ENCODE peak calls at places on chromosomes 12 and 14, in seven cellular contexts. X is left ventricle myocardium inferior; M is MM.1S; P is GM23338; K is cardiac muscle cell; L is CD4-positive, CD25-positive, alpha-beta regulatory T cell; G is pancreas. D is an unnamed sample.

GRCh38 chr12:92814584-92814983 is 111.8 kb downstream of the PLEKHG7 start:
- DNase-seq in X (no peak), M (no peak), P (no peak), K (no peak), L (no peak), G (no peak), D (no peak)

GRCh38 chr12:53082637-53083036 is 3.4 kb upstream of the SPRYD3 start:
- DNase-seq in X (no peak), M (no peak), P (no peak), K (no peak), L (no peak), G (no peak), D (no peak)

GRCh38 chr12:78018146-78018910 is 187.6 kb downstream of the NAV3 start:
- DNase-seq in X (no peak), M (no peak), P (no peak), K (peak; percentile 4), L (no peak), G (no peak), D (no peak)

GRCh38 chr14:100649173-100649519 is 61.9 kb upstream of the BEGAIN start:
- DNase-seq in X (no peak), M (no peak), P (no peak), K (no peak), L (no peak), G (peak; percentile 28), D (no peak)

GRCh38 chr14:32458720-32459119 is 129.6 kb downstream of the AKAP6 start:
- DNase-seq in X (no peak), M (no peak), P (no peak), K (no peak), L (no peak), G (no peak), D (no peak)

GRCh38 chr12:109958374-109958773 is 37.8 kb downstream of the GIT2 start:
- DNase-seq in X (no peak), M (no peak), P (no peak), K (no peak), L (no peak), G (no peak), D (no peak)

GRCh38 chr12:20142956-20143355 is 225.4 kb upstream of the PDE3A start:
- DNase-seq in X (no peak), M (peak; percentile 16), P (peak; percentile 69), K (no peak), L (no peak), G (no peak), D (no peak)

GRCh38 chr14:56216631-56217379 is 98.6 kb downstream of the PELI2 start:
- DNase-seq in X (peak; percentile 54), M (no peak), P (no peak), K (peak; percentile 62), L (no peak), G (no peak), D (no peak)

GRCh38 chr12:65470261-65470660 is 191.8 kb downstream of the MSRB3 start:
- DNase-seq in X (no peak), M (no peak), P (no peak), K (no peak), L (no peak), G (no peak), D (no peak)
- H3K4me1 ChIP-seq in X (no peaks in the 10 kb centered on the region), M (no peaks in the 10 kb centered on the region), P (no peaks in the 10 kb centered on the region), K (no peaks in the 10 kb centered on the region), L (no peaks in the 10 kb centered on the region), G (no peaks in the 10 kb centered on the region), D (no peaks in the 10 kb centered on the region)

GRCh38 chr12:32265461-32265860 is 133.9 kb upstream of the FGD4 start:
- DNase-seq in X (no peak), M (no peak), P (no peak), K (no peak), L (no peak), G (no peak), D (no peak)

GRCh38 chr12:32261638-32262037 is 137.7 kb upstream of the FGD4 start:
- DNase-seq in X (no peak), M (no peak), P (peak; percentile 62), K (no peak), L (peak; percentile 53), G (no peak), D (no peak)

GRCh38 chr12:32266756-32267155 is 132.6 kb upstream of the FGD4 start:
- DNase-seq in X (no peak), M (no peak), P (no peak), K (no peak), L (no peak), G (no peak), D (no peak)

GRCh38 chr12:32264995-32265394 is 134.4 kb upstream of the FGD4 start:
- DNase-seq in X (no peak), M (peak; percentile 77), P (no peak), K (no peak), L (no peak), G (no peak), D (no peak)

DNA sequence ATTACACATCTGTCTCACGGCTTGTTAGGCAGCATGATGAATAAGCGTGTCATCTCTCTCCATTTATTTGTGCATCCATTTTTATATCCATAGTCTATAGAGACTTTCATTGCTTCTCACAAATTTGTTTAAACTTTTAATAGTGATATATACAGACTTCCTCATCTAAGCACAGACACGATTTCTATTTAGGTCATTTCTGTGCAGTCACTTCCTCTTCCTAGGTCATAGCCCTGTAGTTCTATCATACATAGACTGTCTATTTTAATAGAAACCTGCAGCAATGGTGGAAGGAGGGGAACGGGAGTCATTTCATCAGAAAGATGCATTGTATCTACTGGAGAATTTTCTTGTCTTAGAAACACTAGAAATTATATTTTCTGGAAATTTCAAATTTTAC is 133.4 kb upstream of the FGD4 start:
- DNase-seq in X (no peak), M (no peak), P (no peak), K (no peak), L (no peak), G (no peak), D (no peak)
- H3K27ac ChIP-seq in X (no peak overlapping the region), M (peak overlapping the region; percentile 64), P (no peak overlapping the region), K (no peak overlapping the region), L (no peak overlapping the region), G (no peak overlapping the region), D (no peak overlapping the region)

DNA sequence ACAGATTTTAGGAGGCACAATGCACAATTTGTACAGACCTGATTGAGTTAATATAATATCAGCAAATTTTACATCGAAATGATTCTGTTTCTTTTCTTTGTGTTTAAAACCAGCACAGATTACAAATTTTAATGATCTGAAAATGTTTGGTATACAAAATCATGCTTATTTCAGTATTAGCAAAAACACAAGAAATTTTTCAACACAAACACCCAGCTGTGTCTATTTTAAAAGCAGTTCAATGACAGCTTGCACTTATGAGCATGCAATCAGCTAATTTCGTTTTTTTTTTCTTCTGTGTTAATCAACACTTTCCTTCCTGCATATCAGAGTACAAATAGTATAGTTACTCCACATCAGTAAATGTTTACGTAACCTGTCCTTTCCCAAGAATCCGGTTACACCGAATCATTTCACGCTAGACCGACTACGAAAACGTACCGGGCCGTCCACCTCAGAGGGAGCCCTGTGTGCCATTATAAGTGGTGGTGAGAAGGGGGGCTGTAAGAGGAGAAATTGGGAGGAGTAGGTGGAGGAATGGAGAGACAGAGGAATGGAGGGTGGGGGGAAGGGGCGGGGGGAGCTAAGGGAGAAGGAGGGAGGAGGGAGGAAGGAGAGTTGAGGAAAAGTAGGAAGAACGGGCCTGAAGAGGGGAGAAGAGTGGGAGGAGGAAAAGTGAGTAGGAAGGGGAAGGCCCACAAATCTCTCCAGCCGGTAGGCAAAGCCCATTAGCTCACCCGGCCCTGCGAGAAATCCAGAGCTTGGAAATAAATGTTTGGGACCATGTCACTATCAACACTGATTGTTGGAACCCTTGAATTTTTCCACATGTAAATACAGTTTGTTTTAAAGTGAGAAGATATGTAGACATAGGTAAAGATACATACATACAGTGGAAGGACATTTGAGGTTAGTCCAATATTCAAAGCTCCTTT is 2.4 kb upstream of the FOXG1 start:
- DNase-seq in X (no peak), M (no peak), P (peak; percentile 79), K (no peak), L (no peak), G (no peak), D (no peak)
- H3K27me3 ChIP-seq in X (peaks cover 96% of the 10 kb centered on the region), M (no peaks in the 10 kb centered on the region), P (peaks cover 92% of the 10 kb centered on the region), K (peaks cover 100% of the 10 kb centered on the region), L (peaks cover 9% of the 10 kb centered on the region), G (peaks cover 22% of the 10 kb centered on the region), D (peaks cover 30% of the 10 kb centered on the region)

GRCh38 chr12:6336859-6337744 is 4.8 kb downstream of the TNFRSF1A start:
- DNase-seq in X (no peak), M (no peak), P (no peak), K (no peak), L (peak; percentile 89), G (no peak), D (peak; percentile 64)
- H3K4me1 ChIP-seq in X (peaks cover 93% of the 10 kb centered on the region), M (peaks cover 35% of the 10 kb centered on the region), P (peaks cover 61% of the 10 kb centered on the region), K (peaks cover 42% of the 10 kb centered on the region), L (peaks cover 69% of the 10 kb centered on the region), G (peaks cover 36% of the 10 kb centered on the region), D (peaks cover 58% of the 10 kb centered on the region)

DNA sequence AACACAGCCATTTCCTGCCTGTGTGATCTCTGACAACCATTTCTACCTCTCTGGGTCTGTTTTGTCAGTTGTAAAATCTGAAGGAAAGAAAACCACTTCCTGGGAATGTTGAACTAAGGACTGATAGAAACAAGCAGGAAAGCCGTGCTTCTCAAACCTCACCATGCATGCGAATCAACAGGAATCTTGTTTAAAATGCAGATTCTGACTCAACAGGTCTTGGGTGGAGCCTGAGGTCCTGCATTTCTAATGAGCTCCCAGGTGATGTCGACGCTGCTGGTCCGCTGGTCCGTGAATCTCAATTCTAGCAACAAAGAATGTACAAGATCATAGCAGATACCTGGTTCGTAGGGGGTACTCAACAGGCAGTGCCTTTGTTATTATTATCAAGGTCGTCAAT is 38.0 kb upstream of the GPATCH2L start:
- DNase-seq in X (no peak), M (no peak), P (peak; percentile 66), K (no peak), L (no peak), G (no peak), D (no peak)
- H3K27ac ChIP-seq in X (no peak overlapping the region), M (no peak overlapping the region), P (peak overlapping the region; percentile 88), K (no peak overlapping the region), L (no peak overlapping the region), G (no peak overlapping the region), D (no peak overlapping the region)

GRCh38 chr12:69949324-69949723 is 124.3 kb downstream of the MYRFL start:
- DNase-seq in X (peak; percentile 19), M (no peak), P (peak; percentile 9), K (no peak), L (no peak), G (no peak), D (no peak)

GRCh38 chr12:69948874-69949273 is 123.8 kb downstream of the MYRFL start:
- DNase-seq in X (no peak), M (no peak), P (peak; percentile 39), K (no peak), L (no peak), G (no peak), D (no peak)

GRCh38 chr12:69947922-69948321 is 122.9 kb downstream of the MYRFL start:
- DNase-seq in X (no peak), M (no peak), P (no peak), K (no peak), L (no peak), G (no peak), D (no peak)

GRCh38 chr12:69951108-69951507 is 126.1 kb downstream of the MYRFL start:
- DNase-seq in X (no peak), M (no peak), P (no peak), K (no peak), L (no peak), G (no peak), D (no peak)

GRCh38 chr12:69952890-69953289 is 127.9 kb downstream of the MYRFL start:
- DNase-seq in X (no peak), M (no peak), P (no peak), K (no peak), L (no peak), G (no peak), D (no peak)
- H3K27me3 ChIP-seq in X (no peaks in the 10 kb centered on the region), M (no peaks in the 10 kb centered on the region), P (no peaks in the 10 kb centered on the region), K (no peaks in the 10 kb centered on the region), L (no peaks in the 10 kb centered on the region), G (no peaks in the 10 kb centered on the region), D (no peaks in the 10 kb centered on the region)

D was measured in effector memory CD4-positive, alpha-beta T cell.